ENCODE peak calls at places on chromosomes 3 and 15, in seven cellular contexts. Q is frontal cortex, H is neural crest cell, C is DMS153, A is A549, Y is NCI-H510A, L is body of pancreas. G is an unnamed sample.

GRCh38 chr3:43894176-43895049 is 203.7 kb downstream of the ABHD5 start:
- DNase-seq in Q (peak; percentile 71), H (peak; percentile 66), C (peak; percentile 65), A (peak; percentile 45), Y (peak; percentile 62), L (peak; percentile 25), G (peak; percentile 75)

GRCh38 chr3:126287536-126288181 is 69.5 kb downstream of the KLF15 start:
- DNase-seq in Q (peak; percentile 66), H (peak; percentile 62), C (peak; percentile 20), A (no peak), Y (no peak), L (peak; percentile 77), G (peak; percentile 79)

GRCh38 chr3:27559835-27560234 is 75.7 kb upstream of the SLC4A7 start:
- DNase-seq in Q (no peak), H (no peak), C (no peak), A (no peak), Y (no peak), L (no peak), G (peak; percentile 76)

GRCh38 chr3:54235998-54236397 is 113.6 kb downstream of the CACNA2D3 start:
- DNase-seq in Q (no peak), H (no peak), C (no peak), A (no peak), Y (no peak), L (no peak), G (no peak)

GRCh38 chr3:174891524-174892203 is 32.5 kb downstream of the NAALADL2 start:
- DNase-seq in Q (no peak), H (no peak), C (no peak), A (no peak), Y (no peak), L (no peak), G (peak; percentile 13)

GRCh38 chr15:42605281-42605744 is 29.9 kb downstream of the STARD9 start:
- DNase-seq in Q (no peak), H (no peak), C (no peak), A (no peak), Y (no peak), L (no peak), G (no peak)

GRCh38 chr3:123055352-123055751 is 11.5 kb upstream of the PDIA5 start:
- DNase-seq in Q (no peak), H (no peak), C (no peak), A (no peak), Y (no peak), L (no peak), G (no peak)

GRCh38 chr3:42601898-42602581 is 1.6 kb downstream of the NKTR start:
- DNase-seq in Q (no peak), H (no peak), C (no peak), A (no peak), Y (no peak), L (no peak), G (no peak)

GRCh38 chr3:47594792-47595191 is 16.1 kb upstream of the CSPG5 start:
- DNase-seq in Q (no peak), H (no peak), C (no peak), A (no peak), Y (no peak), L (no peak), G (no peak)

GRCh38 chr15:69451951-69452701 is 492 bp upstream of the RPLP1 start:
- DNase-seq in Q (no peak), H (no peak), C (no peak), A (no peak), Y (no peak), L (no peak), G (peak; percentile 47)

GRCh38 chr15:66847565-66847991 is 145.5 kb downstream of the SMAD6 start:
- DNase-seq in Q (no peak), H (no peak), C (no peak), A (no peak), Y (no peak), L (no peak), G (no peak)

GRCh38 chr3:170840291-170840859 is 29.6 kb downstream of the RPL22L1 start:
- DNase-seq in Q (no peak), H (no peak), C (no peak), A (no peak), Y (no peak), L (no peak), G (no peak)

GRCh38 chr3:4807381-4808280 is 171.6 kb upstream of the BHLHE40 start:
- DNase-seq in Q (no peak), H (no peak), C (no peak), A (no peak), Y (no peak), L (no peak), G (no peak)

GRCh38 chr3:120357807-120358206 is 8.7 kb upstream of the LRRC58 start:
- DNase-seq in Q (no peak), H (no peak), C (no peak), A (no peak), Y (no peak), L (no peak), G (no peak)

GRCh38 chr3:11591401-11592266 is 52.1 kb downstream of the VGLL4 start:
- DNase-seq in Q (peak; percentile 52), H (peak; percentile 51), C (no peak), A (no peak), Y (no peak), L (peak; percentile 50), G (no peak)

GRCh38 chr3:159260049-159260662 is 458.3 kb downstream of the MFSD1 start:
- DNase-seq in Q (peak; percentile 23), H (peak; percentile 48), C (no peak), A (peak; percentile 19), Y (peak; percentile 16), L (peak; percentile 55), G (peak; percentile 57)

GRCh38 chr3:155550386-155550785 is 194.5 kb downstream of the PLCH1 start:
- DNase-seq in Q (no peak), H (no peak), C (no peak), A (no peak), Y (no peak), L (no peak), G (no peak)

GRCh38 chr3:13705702-13706280 is 156.9 kb downstream of the FBLN2 start:
- DNase-seq in Q (no peak), H (no peak), C (no peak), A (no peak), Y (no peak), L (no peak), G (no peak)